ENCODE peak calls at places on chromosomes 12 and 14, in four cellular contexts. Z is left ventricle myocardium inferior, X is GM12865, R is choroid plexus epithelial cell. F is an unnamed sample.

GRCh38 chr14:49755378-49755777 is 12.6 kb upstream of the KLHDC2 start:
- DNase-seq in Z (no peak), X (no peak), R (no peak), F (no peak)

GRCh38 chr14:71586131-71586893 is 345.9 kb upstream of the RGS6 start:
- DNase-seq in Z (no peak), X (no peak), R (peak), F (no peak)

GRCh38 chr12:6954754-6955461 is 3.8 kb downstream of the PTPN6 start:
- DNase-seq in Z (peak), X (peak), R (no peak), F (no peak)

GRCh38 chr14:88129306-88130056 is 124.5 kb downstream of the GPR65 start:
- DNase-seq in Z (no peak), X (peak), R (peak), F (no peak)

GRCh38 chr14:61470261-61470953 is 149.0 kb downstream of the PRKCH start:
- DNase-seq in Z (peak), X (no peak), R (peak), F (no peak)

GRCh38 chr12:59972941-59973340 is 377.1 kb downstream of the SLC16A7 start:
- DNase-seq in Z (no peak), X (no peak), R (peak), F (no peak)

GRCh38 chr14:100605230-100605629 is 18.0 kb upstream of the BEGAIN start:
- DNase-seq in Z (no peak), X (no peak), R (no peak), F (no peak)

GRCh38 chr12:51505363-51505762 is 80.7 kb downstream of the SLC4A8 start:
- DNase-seq in Z (no peak), X (no peak), R (no peak), F (no peak)

GRCh38 chr12:126974779-126975178 is 1292.2 kb upstream of the TMEM132C start:
- DNase-seq in Z (no peak), X (peak), R (no peak), F (no peak)

GRCh38 chr14:22375321-22375930 is 213.6 kb downstream of the DAD1 start:
- DNase-seq in Z (no peak), X (peak), R (peak), F (no peak)

GRCh38 chr14:100065161-100065871 is at the start of gene EVL:
- DNase-seq in Z (peak), X (peak), R (no peak), F (peak)

GRCh38 chr14:31942216-31942841 is 134.8 kb upstream of the ARHGAP5 start:
- DNase-seq in Z (no peak), X (no peak), R (no peak), F (no peak)

GRCh38 chr14:41922014-41922413 is 315.3 kb downstream of the LRFN5 start:
- DNase-seq in Z (no peak), X (no peak), R (no peak), F (no peak)

GRCh38 chr12:89343127-89343526 is 9.2 kb downstream of the DUSP6 start:
- DNase-seq in Z (peak), X (no peak), R (peak), F (no peak)

GRCh38 chr12:79818856-79819255 is 116.0 kb downstream of the PPP1R12A start:
- DNase-seq in Z (no peak), X (no peak), R (peak), F (no peak)

DNA sequence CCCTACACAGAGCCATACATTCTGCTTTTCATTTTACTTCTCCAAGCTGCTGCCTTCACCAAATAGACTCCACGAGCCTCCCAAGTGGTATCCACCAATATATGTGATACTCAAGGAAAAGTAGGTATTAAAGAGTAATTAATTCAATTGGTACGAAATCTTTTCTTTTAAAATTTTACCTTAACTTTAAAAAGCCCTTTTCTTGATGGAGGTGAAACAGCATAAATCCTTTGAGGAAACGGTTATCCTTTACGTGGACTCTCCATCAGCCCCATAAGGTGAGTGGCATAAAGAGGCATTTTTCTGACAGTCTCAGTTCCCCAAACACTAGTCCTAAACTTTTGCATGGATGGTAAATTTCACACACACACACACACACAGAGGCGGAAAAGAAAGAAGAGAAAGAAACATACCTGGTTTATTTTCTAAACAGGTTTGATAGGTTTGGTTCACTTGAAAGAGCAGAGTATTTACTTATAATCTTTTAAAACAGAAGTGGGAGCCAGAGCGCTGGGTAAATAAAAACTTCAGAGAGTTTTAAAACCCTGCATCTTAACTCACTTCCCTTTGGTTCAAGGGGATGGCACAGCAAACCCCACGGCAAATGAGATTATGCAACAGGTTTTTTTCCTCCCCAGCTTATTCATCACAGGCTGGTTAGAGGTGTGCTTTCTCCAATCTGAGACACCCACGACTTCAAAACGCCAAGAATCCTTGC is 1.9 kb downstream of the DUSP16 start:
- DNase-seq in Z (no peak), X (peak), R (peak), F (peak)
- TF ChIP-seq CTCF in Z (no peak), X (no peak), R (no peak), F (no peak)

DNA sequence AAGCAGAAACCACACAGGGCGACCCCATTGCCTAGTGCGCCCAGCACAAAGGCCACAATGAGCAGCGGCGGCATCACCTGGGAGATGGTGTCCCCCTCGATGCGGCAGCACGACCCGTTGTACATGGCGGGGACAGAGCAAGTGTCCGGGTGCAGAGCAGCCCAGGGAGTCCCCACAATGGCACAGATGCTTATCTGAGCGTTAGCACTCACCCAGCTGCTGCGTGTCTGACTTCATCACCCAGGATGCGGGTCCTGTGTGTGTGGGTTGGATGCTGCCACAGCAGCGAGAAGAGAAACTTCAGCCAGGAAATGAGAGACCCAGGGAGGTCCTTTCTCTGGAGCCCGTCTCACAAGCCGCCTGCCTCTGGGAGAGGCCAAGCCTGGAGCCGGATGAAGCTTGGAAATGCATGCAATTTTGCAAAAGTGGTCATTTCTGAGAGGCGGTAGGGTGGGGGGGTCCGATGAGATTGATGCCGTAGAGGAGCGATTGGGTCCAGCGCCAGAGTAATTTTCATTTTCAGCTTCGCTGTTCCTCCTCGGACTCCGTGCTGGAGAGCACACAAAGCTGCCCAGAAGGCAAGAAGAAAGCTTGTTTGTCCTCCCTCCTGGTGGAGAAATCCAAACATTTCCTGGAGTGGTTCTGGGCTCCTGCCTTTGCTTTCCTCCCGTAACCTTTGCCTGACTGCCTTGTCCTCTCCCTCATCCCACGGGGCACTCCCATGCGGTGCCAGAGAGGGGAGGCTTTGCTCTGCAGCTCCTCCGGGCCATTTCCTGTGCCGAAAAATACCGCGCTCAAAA is at the start of gene HCAR1:
- DNase-seq in Z (no peak), X (peak), R (peak), F (no peak)
- H3K4me3 ChIP-seq in Z (peak), X (no peak), R (peak), F (no peak)

GRCh38 chr12:129190827-129191226 is 337.5 kb downstream of the GLT1D1 start:
- DNase-seq in Z (no peak), X (no peak), R (no peak), F (no peak)
- TF ChIP-seq CTCF in Z (no peak), X (peak), R (no peak), F (no peak)

GRCh38 chr12:100877776-100878175 is 83.2 kb downstream of the ANO4 start:
- DNase-seq in Z (no peak), X (no peak), R (peak), F (no peak)
- H3K4me3 ChIP-seq in Z (no peak), X (no peak), R (no peak), F (no peak)

GRCh38 chr12:105935981-105936380 is 202.8 kb downstream of the NUAK1 start:
- DNase-seq in Z (no peak), X (no peak), R (peak), F (no peak)

GRCh38 chr12:105933671-105934665 is 204.8 kb downstream of the NUAK1 start:
- DNase-seq in Z (no peak), X (no peak), R (peak), F (no peak)

GRCh38 chr12:105936496-105936895 is 202.3 kb downstream of the NUAK1 start:
- DNase-seq in Z (no peak), X (no peak), R (no peak), F (no peak)

GRCh38 chr12:105931762-105932587 is 206.8 kb downstream of the NUAK1 start:
- DNase-seq in Z (no peak), X (no peak), R (no peak), F (no peak)

GRCh38 chr12:105935106-105935505 is 203.6 kb downstream of the NUAK1 start:
- DNase-seq in Z (no peak), X (no peak), R (peak), F (no peak)
- TF ChIP-seq CTCF in Z (no peak), X (no peak), R (no peak), F (no peak)

GRCh38 chr12:91367234-91367849 is 184.7 kb upstream of the DCN start:
- DNase-seq in Z (no peak), X (peak), R (peak), F (no peak)
- H3K4me3 ChIP-seq in Z (no peak), X (no peak), R (no peak), F (no peak)

GRCh38 chr12:93979189-93979588 is 169.2 kb upstream of the PLXNC1 start:
- DNase-seq in Z (no peak), X (peak), R (peak), F (no peak)
- TF ChIP-seq CTCF in Z (peak), X (peak), R (peak), F (peak)

GRCh38 chr14:64711039-64711438 is 6.8 kb downstream of the PLEKHG3 start:
- DNase-seq in Z (no peak), X (no peak), R (no peak), F (no peak)

GRCh38 chr14:64706552-64707193 is 2.4 kb downstream of the PLEKHG3 start:
- DNase-seq in Z (no peak), X (no peak), R (no peak), F (no peak)

GRCh38 chr14:64707661-64708060 is 3.4 kb downstream of the PLEKHG3 start:
- DNase-seq in Z (no peak), X (no peak), R (peak), F (no peak)

GRCh38 chr14:64708148-64709004 is 4.2 kb downstream of the PLEKHG3 start:
- DNase-seq in Z (no peak), X (no peak), R (peak), F (no peak)

DNA sequence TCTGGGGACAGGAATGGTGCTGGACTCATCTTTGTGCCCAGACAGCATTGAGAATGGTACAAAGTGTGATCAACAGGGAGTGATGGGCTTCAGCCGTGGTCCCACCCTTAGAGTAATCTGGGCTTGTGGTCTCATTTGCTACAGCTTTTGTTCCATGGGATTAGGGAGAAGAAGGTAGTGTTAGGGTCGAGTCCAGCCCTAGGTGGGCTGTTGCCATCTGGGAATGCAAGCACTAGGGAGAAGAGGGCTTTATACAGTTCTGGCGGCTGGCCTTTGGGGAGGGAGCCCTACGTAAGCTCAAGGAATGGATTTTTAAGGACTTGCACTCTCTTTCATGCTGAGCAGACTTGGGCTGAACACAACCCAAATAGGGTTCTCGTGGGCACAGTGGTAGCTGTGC is 4.9 kb downstream of the PLEKHG3 start:
- DNase-seq in Z (no peak), X (no peak), R (no peak), F (no peak)
- H3K4me3 ChIP-seq in Z (peak), X (no peak), R (no peak), F (no peak)